ENCODE peak calls at places on chromosomes 11 and 22, in eight cellular contexts. O, R, M, C, D, T, H and Y are unnamed samples.

GRCh38 chr11:110797453-110797852 is 85.2 kb upstream of the ARHGAP20 start:
- DNase-seq in T (no peak), H (no peak), O (no peak), R (peak), D (no peak), C (no peak), M (no peak), Y (no peak)

GRCh38 chr11:92475824-92476223 is 251.2 kb downstream of the FAT3 start:
- DNase-seq in C (no peak), O (peak), H (no peak), M (no peak), D (no peak), T (no peak), R (no peak), Y (no peak)

GRCh38 chr11:89491141-89491690 is at the start of gene NOX4:
- DNase-seq in D (peak), C (peak), H (no peak), R (peak), T (peak), M (peak), O (no peak), Y (no peak)

GRCh38 chr11:118565062-118565461 is 669 bp downstream of the IFT46 start:
- DNase-seq in T (peak), M (peak), O (peak), C (no peak), H (no peak), R (peak), D (no peak), Y (no peak)

GRCh38 chr22:36765131-36765942 is 10.6 kb downstream of the IFT27 start:
- DNase-seq in O (no peak), C (no peak), H (no peak), M (no peak), T (no peak), R (no peak), D (no peak), Y (no peak)

GRCh38 chr11:27998552-27998951 is 109.4 kb downstream of the KIF18A start:
- DNase-seq in C (no peak), M (no peak), R (peak), H (no peak), T (no peak), D (no peak), O (no peak), Y (no peak)

GRCh38 chr11:77074205-77074604 is 7.4 kb downstream of the CAPN5 start:
- DNase-seq in T (no peak), R (no peak), M (peak), D (no peak), C (peak), O (peak), H (no peak), Y (no peak)

GRCh38 chr11:113603277-113604059 is 102.6 kb downstream of the TMPRSS5 start:
- DNase-seq in H (no peak), O (no peak), M (peak), R (no peak), D (no peak), T (peak), C (no peak), Y (no peak)

GRCh38 chr11:134405841-134406240 is 6.2 kb downstream of the B3GAT1 start:
- DNase-seq in C (no peak), H (no peak), O (no peak), D (no peak), T (no peak), R (no peak), M (no peak), Y (no peak)

DNA sequence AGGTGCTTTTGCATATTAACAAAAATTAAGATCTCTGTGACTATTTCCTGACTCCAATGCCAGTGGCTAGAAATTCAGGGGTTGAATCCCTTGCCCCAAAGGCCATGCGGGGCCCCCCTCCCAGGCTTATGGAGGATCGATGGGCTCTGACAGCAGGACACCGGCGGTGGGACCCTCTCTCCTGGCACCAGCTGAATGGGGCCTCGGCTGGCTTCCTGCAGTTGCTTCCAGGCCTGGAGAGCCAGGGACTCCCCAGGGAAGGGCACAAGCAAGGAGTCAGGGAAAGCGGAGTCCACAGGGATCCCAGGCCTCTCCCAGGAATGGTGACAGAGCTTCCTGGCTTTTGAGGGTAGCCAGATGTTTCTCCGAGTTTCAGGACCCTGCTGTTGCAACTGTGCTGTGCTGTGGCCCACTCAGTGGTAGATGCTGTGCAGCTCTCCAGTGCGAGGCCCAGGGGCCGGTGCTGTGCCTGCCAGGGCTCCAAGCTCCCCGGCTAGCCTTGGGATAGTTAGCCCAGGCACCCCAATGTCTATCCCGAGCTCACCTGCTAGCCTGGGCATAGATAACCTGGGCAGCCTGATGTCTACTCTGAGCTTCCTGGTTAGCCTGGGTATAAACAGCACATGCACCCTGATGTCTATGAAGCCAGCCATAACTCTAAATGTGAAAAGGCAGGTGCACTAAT is 372.6 kb downstream of the SHANK2 start:
- DNase-seq in D (no peak), R (no peak), H (no peak), T (no peak), O (no peak), M (no peak), C (no peak), Y (no peak)
- H3K4me3 ChIP-seq in D (no peak), R (no peak), H (no peak), T (no peak), O (no peak), M (no peak), C (no peak), Y (no peak)

GRCh38 chr11:61384271-61385242 is 7.8 kb upstream of the TMEM216 start:
- DNase-seq in C (no peak), T (no peak), D (no peak), O (no peak), M (no peak), R (peak), H (no peak), Y (no peak)
- TF ChIP-seq CTCF in C (no peak), T (no peak), D (peak), O (no peak), M (no peak), R (peak), H (no peak), Y (peak)

DNA sequence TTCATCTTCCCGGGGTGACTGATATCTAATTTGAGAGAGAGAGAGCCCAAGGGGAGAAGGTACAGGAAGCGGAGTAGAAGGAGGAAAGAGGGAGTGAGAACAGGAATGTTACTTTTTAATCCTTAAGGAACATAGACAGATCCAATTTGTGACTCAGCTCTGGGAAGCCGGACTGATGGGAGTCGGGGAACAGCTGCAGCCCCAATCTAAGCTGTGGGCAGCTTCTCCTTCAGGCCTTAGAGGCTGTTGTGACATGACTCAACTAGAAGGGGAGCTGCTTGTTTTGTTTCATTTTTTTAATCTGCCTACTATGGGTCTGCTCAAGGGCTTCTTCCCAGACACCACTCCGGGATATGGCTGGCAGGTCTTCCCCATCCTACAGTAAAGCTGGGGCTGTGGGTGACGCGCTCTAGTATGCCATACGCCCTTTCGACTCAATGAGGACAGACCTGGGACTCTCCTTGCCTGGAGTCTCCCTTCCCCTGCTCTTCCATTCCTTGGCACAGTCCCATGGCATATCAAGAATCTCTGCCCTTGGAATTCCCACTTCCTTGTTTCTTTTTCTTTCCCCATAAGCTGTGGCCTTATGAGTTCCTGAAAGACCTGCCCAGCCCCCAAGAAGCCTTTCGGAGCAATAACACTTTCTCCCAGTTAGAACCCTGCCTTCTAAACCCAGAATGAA is 103.3 kb upstream of the AKIP1 start:
- DNase-seq in T (peak), O (peak), C (no peak), M (peak), R (peak), H (no peak), D (no peak), Y (no peak)
- H3K4me3 ChIP-seq in T (peak), O (peak), C (no peak), M (no peak), R (peak), H (no peak), D (peak), Y (peak)

GRCh38 chr11:5548440-5548839 is at the start of gene OR52H1:
- DNase-seq in D (no peak), R (no peak), O (no peak), T (no peak), M (no peak), C (no peak), H (no peak), Y (no peak)

GRCh38 chr11:5556596-5557188 is 8.4 kb upstream of the OR52H1 start:
- DNase-seq in R (no peak), O (no peak), M (no peak), T (no peak), C (no peak), D (no peak), H (no peak), Y (no peak)

GRCh38 chr11:5547982-5548381 is 358 bp downstream of the OR52H1 start:
- DNase-seq in O (no peak), M (no peak), C (no peak), D (no peak), T (no peak), H (no peak), R (no peak), Y (no peak)

GRCh38 chr11:5550440-5551095 is 2.2 kb upstream of the OR52H1 start:
- DNase-seq in H (no peak), M (no peak), D (peak), C (no peak), T (no peak), O (no peak), R (peak), Y (peak)

DNA sequence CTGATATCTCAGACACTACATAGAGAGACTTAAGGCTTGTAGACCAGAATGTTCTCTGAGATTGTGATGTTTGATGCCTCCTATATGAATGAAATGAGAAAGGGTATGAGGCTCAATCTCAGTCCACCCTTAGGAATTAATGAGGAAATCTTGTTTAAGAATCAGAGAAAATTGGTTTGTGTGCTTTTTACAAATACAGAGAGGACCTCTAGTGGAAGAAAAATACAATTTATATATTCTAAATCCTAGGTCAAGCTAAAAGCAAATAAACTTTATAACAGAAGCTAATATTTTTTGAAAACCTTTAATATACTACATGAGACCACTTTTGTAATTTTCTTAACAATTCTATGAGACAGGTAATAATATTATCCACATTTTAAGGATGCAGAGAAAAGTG is 5.0 kb upstream of the OR52H1 start:
- DNase-seq in R (no peak), T (no peak), M (no peak), H (no peak), C (no peak), O (no peak), D (no peak), Y (no peak)
- TF ChIP-seq CTCF in R (no peak), T (peak), M (peak), H (no peak), C (peak), O (no peak), D (no peak), Y (no peak)